ENCODE peak calls at places on chromosomes 2 and 18, in four cellular contexts. F is PC-3, D is hepatocyte, H is MM.1S. S is an unnamed sample. For H3K79me2, the result is how much of the 10 kb centered on the place peaks cover.

GRCh38 chr2:209977386-209978239 is 24.8 kb upstream of the RPE start:
- DNase-seq in D (peak), H (peak), F (peak), S (peak)

GRCh38 chr2:48600204-48600813 is 17.3 kb upstream of the GTF2A1L start:
- DNase-seq in H (peak), F (peak), D (peak), S (peak)

GRCh38 chr2:63741884-63742583 is 99.7 kb upstream of the UGP2 start:
- DNase-seq in D (no peak), F (peak), H (no peak), S (no peak)

GRCh38 chr2:212708346-212708745 is 169.7 kb upstream of the ERBB4 start:
- DNase-seq in H (no peak), F (no peak), D (no peak), S (no peak)

GRCh38 chr18:75525331-75525730 is 97.8 kb upstream of the SMIM21 start:
- DNase-seq in D (no peak), F (no peak), H (no peak), S (no peak)

GRCh38 chr2:218983263-218983970 is 1.6 kb downstream of the FEV start:
- DNase-seq in H (peak), F (no peak), D (no peak), S (no peak)

GRCh38 chr18:57542801-57543427 is 43.6 kb downstream of the FECH start:
- DNase-seq in D (peak), H (no peak), F (no peak), S (no peak)

GRCh38 chr2:188452084-188452483 is 160.4 kb downstream of the GULP1 start:
- DNase-seq in H (no peak), F (no peak), D (no peak), S (no peak)

GRCh38 chr2:40352321-40353099 is 99.4 kb downstream of the SLC8A1 start:
- DNase-seq in H (no peak), D (no peak), F (peak), S (no peak)

GRCh38 chr18:42155024-42155423 is 200.0 kb downstream of the PIK3C3 start:
- DNase-seq in F (no peak), H (no peak), D (no peak), S (peak)

GRCh38 chr2:175036582-175037018 is 31.4 kb upstream of the CHN1 start:
- DNase-seq in F (peak), D (peak), H (peak), S (peak)

GRCh38 chr2:78940998-78941397 is 84.5 kb upstream of the REG3G start:
- DNase-seq in D (no peak), H (no peak), F (no peak), S (peak)

GRCh38 chr18:3012306-3012919 is 531 bp downstream of the LPIN2 start:
- DNase-seq in D (peak), H (no peak), F (peak), S (no peak)

GRCh38 chr2:227783404-227784138 is 30.1 kb upstream of the CCL20 start:
- DNase-seq in H (peak), F (no peak), D (no peak), S (no peak)

GRCh38 chr2:223488814-223489213 is 113.3 kb downstream of the SCG2 start:
- DNase-seq in F (no peak), D (peak), H (no peak), S (no peak)

GRCh38 chr2:173272895-173273294 is 81.8 kb upstream of the CDCA7 start:
- DNase-seq in H (no peak), D (no peak), F (no peak), S (peak)

GRCh38 chr2:18795881-18796280 is 206.5 kb upstream of the NT5C1B start:
- DNase-seq in F (no peak), D (no peak), H (no peak), S (no peak)

GRCh38 chr18:49521251-49521650 is 34.2 kb upstream of the C18orf32 start:
- DNase-seq in D (no peak), H (no peak), F (peak), S (peak)

GRCh38 chr18:331231-331771 is 63.5 kb upstream of the THOC1 start:
- DNase-seq in H (no peak), F (no peak), D (no peak), S (no peak)

GRCh38 chr2:73937103-73937885 is 10.6 kb downstream of the DGUOK start:
- DNase-seq in F (no peak), H (no peak), D (no peak), S (no peak)

GRCh38 chr2:73938761-73939352 is 12.2 kb downstream of the DGUOK start:
- DNase-seq in H (no peak), D (no peak), F (peak), S (no peak)

GRCh38 chr2:73937899-73938298 is 11.2 kb downstream of the DGUOK start:
- DNase-seq in D (no peak), H (no peak), F (no peak), S (no peak)

GRCh38 chr2:73942664-73943063 is 16.0 kb downstream of the DGUOK start:
- DNase-seq in H (no peak), D (no peak), F (no peak), S (no peak)

DNA sequence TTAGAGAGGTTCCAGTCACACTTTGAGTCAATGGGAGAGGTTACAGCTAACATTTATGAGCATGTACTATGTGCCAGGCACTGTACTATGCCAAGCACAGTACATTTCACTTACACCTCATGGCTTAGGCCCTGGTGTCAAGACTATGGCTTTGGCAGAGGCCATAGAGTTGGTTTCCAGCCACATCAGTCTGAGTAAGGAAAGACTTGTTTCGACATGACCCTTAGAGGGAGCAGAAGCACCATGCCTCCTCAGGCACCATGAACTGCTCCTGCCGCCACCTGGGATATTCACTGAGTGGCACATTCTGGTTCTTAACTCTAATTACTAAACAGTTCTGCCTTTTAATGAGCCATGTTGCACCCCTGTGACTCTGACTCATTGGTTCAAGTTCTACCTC is 12.7 kb downstream of the DGUOK start:
- DNase-seq in F (peak), H (no peak), D (no peak), S (no peak)
- H3K79me2 ChIP-seq in F (half or more), H (half or more), D (half or more), S (half or more)

GRCh38 chr2:27959496-27959895 is 69.0 kb downstream of the BABAM2 start:
- DNase-seq in D (no peak), F (peak), H (no peak), S (no peak)
- TF ChIP-seq EZH2phosphoT487 in D (no peak), F (no peak), H (no peak), S (no peak)

GRCh38 chr2:238065447-238065846 is 4.6 kb downstream of the SCLY start:
- DNase-seq in D (no peak), F (no peak), H (no peak), S (no peak)

GRCh38 chr2:238069021-238069709 is 8.4 kb downstream of the SCLY start:
- DNase-seq in D (no peak), F (no peak), H (peak), S (no peak)

GRCh38 chr2:238066218-238066617 is 5.4 kb downstream of the SCLY start:
- DNase-seq in F (no peak), D (no peak), H (no peak), S (no peak)

GRCh38 chr2:238067939-238068338 is 7.1 kb downstream of the SCLY start:
- DNase-seq in F (no peak), D (no peak), H (no peak), S (no peak)

GRCh38 chr2:238069877-238070276 is 9.1 kb downstream of the SCLY start:
- DNase-seq in H (no peak), F (no peak), D (no peak), S (no peak)
- TF ChIP-seq CTCF in H (no peak), F (no peak), D (no peak), S (no peak)

DNA sequence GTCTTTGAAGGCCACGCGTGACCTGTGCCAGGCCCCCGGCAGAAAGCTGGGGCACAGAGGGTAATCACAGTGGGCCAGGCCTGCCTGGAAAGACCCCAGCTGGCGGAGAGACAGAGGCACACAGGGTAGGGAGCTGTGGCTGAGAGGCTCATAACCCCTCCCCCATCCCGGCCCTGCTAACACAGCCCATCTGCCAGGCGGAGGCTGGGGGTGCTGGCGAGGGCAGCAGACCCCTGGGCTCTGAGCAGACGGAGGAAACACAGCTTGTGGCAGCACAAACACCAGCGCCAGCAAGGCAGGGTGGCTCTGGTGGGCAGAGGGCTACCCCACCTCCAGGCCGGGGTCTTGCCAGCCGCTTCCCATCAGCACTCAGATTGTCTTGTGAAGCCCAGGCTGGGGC is 19.0 kb downstream of the HS6ST1 start:
- DNase-seq in F (no peak), D (no peak), H (no peak), S (no peak)
- H3K79me2 ChIP-seq in F (under half), D (half or more), H (half or more), S (half or more)

DNA sequence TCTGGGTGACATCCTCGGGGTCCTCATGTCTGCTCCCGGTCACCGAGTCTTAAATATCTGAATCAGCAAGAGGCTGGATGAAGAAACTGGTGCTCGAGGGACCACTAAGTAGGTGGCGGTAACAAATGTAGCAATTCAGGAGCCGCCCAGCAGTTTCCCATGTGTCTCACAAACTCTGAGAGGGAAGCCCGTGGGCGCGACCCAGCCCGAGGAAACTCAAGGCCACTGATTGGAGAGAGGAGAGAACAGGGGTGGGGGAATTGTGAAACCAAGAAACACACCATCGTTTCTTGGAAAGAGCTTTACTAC is 10.7 kb downstream of the MLPH start:
- DNase-seq in F (no peak), H (no peak), D (no peak), S (no peak)
- TF ChIP-seq EZH2phosphoT487 in F (no peak), H (no peak), D (no peak), S (no peak)

DNA sequence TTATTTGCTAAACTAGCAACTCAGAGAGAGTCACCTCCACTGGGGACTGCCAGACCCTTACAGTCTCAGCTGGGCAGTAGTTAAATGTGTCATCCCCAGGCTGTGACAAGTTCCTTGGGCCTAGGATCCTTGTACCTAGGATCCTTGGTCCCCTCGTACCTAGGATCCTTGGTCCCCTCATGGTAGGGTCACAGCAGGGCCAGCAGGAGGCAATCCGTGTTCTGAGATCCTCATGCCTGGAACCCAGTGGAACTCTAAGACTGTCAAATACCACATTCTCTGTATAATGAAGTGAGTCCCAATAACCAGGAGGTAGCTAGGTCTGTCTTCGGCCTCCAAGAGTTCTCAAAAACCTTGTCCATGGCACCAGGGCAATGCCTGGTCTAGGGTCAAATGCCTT is 60.8 kb downstream of the LYPD6B start:
- DNase-seq in F (no peak), D (no peak), H (no peak), S (no peak)
- TF ChIP-seq CTCF in F (no peak), D (no peak), H (no peak), S (no peak)